ENCODE peak calls at places on chromosomes 3 and 15, in five cellular contexts. K, F, T, W and J are unnamed samples.

GRCh38 chr3:83317605-83318004 is 1556.2 kb upstream of the GBE1 start:
- DNase-seq in K (no peak), F (no peak), T (no peak), W (no peak), J (no peak)

GRCh38 chr3:197456271-197457091 is 99.3 kb downstream of the BDH1 start:
- DNase-seq in K (peak; percentile 68), F (peak; percentile 82), T (peak; percentile 90), W (peak; percentile 86), J (peak; percentile 82)

GRCh38 chr3:68631810-68632545 is 300.4 kb downstream of the TAFA4 start:
- DNase-seq in K (no peak), F (no peak), T (no peak), W (no peak), J (no peak)

GRCh38 chr15:37133619-37134018 is 33.3 kb upstream of the MEIS2 start:
- DNase-seq in K (no peak), F (no peak), T (no peak), W (no peak), J (no peak)

GRCh38 chr3:129827765-129828164 is 65.7 kb downstream of the TMCC1 start:
- DNase-seq in K (no peak), F (no peak), T (no peak), W (no peak), J (no peak)

GRCh38 chr15:96578393-96578792 is 247.9 kb downstream of the NR2F2 start:
- DNase-seq in K (no peak), F (no peak), T (no peak), W (no peak), J (no peak)

GRCh38 chr3:60792287-60792852 is 458.9 kb downstream of the FHIT start:
- DNase-seq in K (no peak), F (no peak), T (no peak), W (no peak), J (no peak)

GRCh38 chr15:71575474-71576045 is 234.8 kb upstream of the NR2E3 start:
- DNase-seq in K (no peak), F (no peak), T (no peak), W (no peak), J (no peak)

GRCh38 chr15:27486036-27486435 is 515.1 kb downstream of the GABRG3 start:
- DNase-seq in K (no peak), F (no peak), T (no peak), W (no peak), J (no peak)

GRCh38 chr15:51286816-51287215 is 51.6 kb downstream of the CYP19A1 start:
- DNase-seq in K (no peak), F (no peak), T (no peak), W (no peak), J (no peak)

GRCh38 chr3:196016485-196016884 is 65.4 kb downstream of the TFRC start:
- DNase-seq in K (no peak), F (no peak), T (peak; percentile 71), W (no peak), J (no peak)

GRCh38 chr15:42081463-42081830 is 12.9 kb downstream of the PLA2G4D start:
- DNase-seq in K (no peak), F (peak; percentile 35), T (no peak), W (no peak), J (no peak)

GRCh38 chr15:77060560-77060959 is 10.3 kb downstream of the TSPAN3 start:
- DNase-seq in K (no peak), F (no peak), T (no peak), W (no peak), J (no peak)

GRCh38 chr15:66894986-66895780 is 170.2 kb upstream of the SMAD3 start:
- DNase-seq in K (no peak), F (peak; percentile 26), T (no peak), W (no peak), J (no peak)

GRCh38 chr3:185959609-185960517 is 22.0 kb upstream of the TRA2B start:
- DNase-seq in K (no peak), F (no peak), T (peak; percentile 44), W (no peak), J (no peak)

GRCh38 chr3:175777965-175778364 is 918.8 kb downstream of the NAALADL2 start:
- DNase-seq in K (no peak), F (no peak), T (no peak), W (no peak), J (no peak)

GRCh38 chr15:44836094-44836493 is 99.8 kb downstream of the TRIM69 start:
- DNase-seq in K (no peak), F (no peak), T (no peak), W (no peak), J (no peak)

GRCh38 chr3:29642393-29643033 is 361.6 kb downstream of the RBMS3 start:
- DNase-seq in K (no peak), F (no peak), T (no peak), W (no peak), J (peak; percentile 47)

GRCh38 chr15:84982301-84982920 is 755 bp downstream of the PDE8A start:
- DNase-seq in K (no peak), F (peak; percentile 78), T (no peak), W (peak; percentile 43), J (peak; percentile 34)